ENCODE peak calls at places on chromosomes 4 and X, in four cellular contexts. U, N, M and I are unnamed samples.

GRCh38 chr4:7886250-7886973 is 53.2 kb downstream of the AFAP1 start:
- DNase-seq in U (no peak), N (no peak), M (no peak), I (no peak)

GRCh38 chrX:12583543-12583942 is 207.7 kb upstream of the PRPS2 start:
- DNase-seq in U (no peak), N (no peak), M (no peak), I (no peak)

GRCh38 chr4:4658051-4658450 is 116.2 kb upstream of the STX18 start:
- DNase-seq in U (no peak), N (no peak), M (no peak), I (no peak)

GRCh38 chr4:23232987-23233386 is 540.2 kb downstream of the GBA3 start:
- DNase-seq in U (no peak), N (no peak), M (no peak), I (no peak)

GRCh38 chr4:78356251-78356650 is 195.3 kb upstream of the ANXA3 start:
- DNase-seq in U (no peak), N (no peak), M (no peak), I (no peak)

GRCh38 chr4:162497564-162498167 is 333.9 kb upstream of the FSTL5 start:
- DNase-seq in U (no peak), N (no peak), M (peak; percentile 30), I (no peak)

GRCh38 chrX:108156082-108156481 is 64.5 kb downstream of the ATG4A start:
- DNase-seq in U (no peak), N (no peak), M (no peak), I (no peak)

GRCh38 chrX:15146515-15146914 is 123.4 kb downstream of the ASB9 start:
- DNase-seq in U (peak; percentile 56), N (no peak), M (no peak), I (peak; percentile 9)

GRCh38 chr4:137664416-137664815 is 132.1 kb upstream of the PCDH18 start:
- DNase-seq in U (no peak), N (no peak), M (no peak), I (no peak)

GRCh38 chr4:55819634-55820033 is at the start of gene EXOC1L:
- DNase-seq in U (peak; percentile 80), N (no peak), M (peak; percentile 7), I (peak; percentile 65)

GRCh38 chr4:118732591-118733330 is 47.6 kb downstream of the METTL14 start:
- DNase-seq in U (no peak), N (no peak), M (no peak), I (no peak)

GRCh38 chr4:34932591-34932990 is 1311.7 kb downstream of the ARAP2 start:
- DNase-seq in U (no peak), N (no peak), M (no peak), I (no peak)

GRCh38 chr4:13706130-13706529 is 78.6 kb upstream of the BOD1L1 start:
- DNase-seq in U (no peak), N (no peak), M (no peak), I (no peak)

GRCh38 chr4:116018831-116019230 is 905.4 kb upstream of the NDST4 start:
- DNase-seq in U (no peak), N (no peak), M (no peak), I (no peak)

GRCh38 chrX:39640866-39641265 is 456.9 kb downstream of the BCOR start:
- DNase-seq in U (no peak), N (no peak), M (no peak), I (no peak)

GRCh38 chr4:20044502-20044911 is 207.2 kb upstream of the SLIT2 start:
- DNase-seq in U (no peak), N (no peak), M (no peak), I (no peak)

DNA sequence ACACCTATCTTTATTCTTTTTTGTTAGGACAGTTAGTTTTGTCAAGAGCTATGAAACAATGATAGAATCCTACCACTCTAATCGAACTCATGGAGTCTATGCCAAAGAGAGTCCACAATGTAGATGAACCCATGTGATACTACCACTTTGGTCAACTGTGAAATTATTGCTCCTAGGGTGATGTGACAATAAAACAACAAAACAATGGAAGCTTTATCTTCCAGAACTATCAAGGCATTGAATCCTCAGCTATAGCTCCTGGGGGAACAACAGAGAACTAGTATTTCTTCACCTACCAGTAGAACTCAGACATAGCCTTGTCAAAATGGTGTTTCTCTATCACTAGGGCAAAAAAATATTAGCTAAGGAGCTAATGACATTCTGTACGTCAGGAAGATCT is 62.9 kb downstream of the SHROOM4 start:
- DNase-seq in U (no peak), N (no peak), M (no peak), I (no peak)
- TF ChIP-seq YY1 in U (no peak), N (no peak), M (no peak), I (no peak)

GRCh38 chr4:183384983-183385382 is 59.5 kb upstream of the CDKN2AIP start:
- DNase-seq in U (no peak), N (no peak), M (no peak), I (no peak)
- H3K9me3 ChIP-seq in U (no peaks in the 10 kb centered on the region), N (no peaks in the 10 kb centered on the region), M (peaks cover 10% of the 10 kb centered on the region), I (peaks cover 17% of the 10 kb centered on the region)

GRCh38 chr4:122576261-122577188 is 44.3 kb downstream of the IL21 start:
- DNase-seq in U (no peak), N (no peak), M (peak; percentile 46), I (peak; percentile 18)
- TF ChIP-seq SUZ12 in U (no peak), N (no peak), M (no peak), I (no peak)

GRCh38 chr4:185134176-185134869 is 8.7 kb upstream of the SLC25A4 start:
- DNase-seq in U (no peak), N (no peak), M (peak; percentile 42), I (no peak)

GRCh38 chr4:185127021-185127925 is 15.8 kb upstream of the SLC25A4 start:
- DNase-seq in U (peak; percentile 77), N (no peak), M (no peak), I (no peak)

GRCh38 chr4:185123479-185123878 is 19.6 kb upstream of the SLC25A4 start:
- DNase-seq in U (no peak), N (no peak), M (no peak), I (no peak)

GRCh38 chr4:185122681-185123345 is 20.3 kb upstream of the SLC25A4 start:
- DNase-seq in U (no peak), N (no peak), M (no peak), I (no peak)

GRCh38 chr4:185128272-185129119 is 14.6 kb upstream of the SLC25A4 start:
- DNase-seq in U (peak; percentile 73), N (no peak), M (no peak), I (no peak)
- TF ChIP-seq YY1 in U (no peak), N (no peak), M (no peak), I (no peak)

DNA sequence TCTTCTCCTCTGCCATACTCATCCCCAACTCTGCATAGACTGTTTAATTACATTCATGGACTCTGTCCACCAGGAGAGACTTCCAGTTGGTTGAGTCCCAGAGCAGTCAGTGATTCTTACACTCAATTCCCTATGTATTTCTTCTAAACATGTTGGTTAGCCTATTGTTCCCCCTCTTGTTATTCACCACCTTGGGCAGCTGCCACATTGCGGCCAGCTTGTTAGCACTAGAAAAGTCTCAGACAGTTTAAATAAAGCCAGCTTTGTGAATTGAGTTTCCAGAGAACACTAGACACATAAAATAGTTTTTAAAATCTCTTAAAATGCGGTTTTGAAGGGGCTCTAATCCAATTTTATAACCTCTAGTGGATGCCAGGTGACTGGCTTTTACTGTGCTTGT is 827.8 kb downstream of the FSTL5 start:
- DNase-seq in U (no peak), N (no peak), M (no peak), I (no peak)
- H3K9me3 ChIP-seq in U (no peaks in the 10 kb centered on the region), N (no peaks in the 10 kb centered on the region), M (no peaks in the 10 kb centered on the region), I (no peaks in the 10 kb centered on the region)

GRCh38 chr4:152099555-152099954 is 338.7 kb upstream of the GATB start:
- DNase-seq in U (peak; percentile 16), N (no peak), M (no peak), I (no peak)

GRCh38 chr4:152100378-152101201 is 339.8 kb upstream of the GATB start:
- DNase-seq in U (peak; percentile 30), N (no peak), M (no peak), I (no peak)

GRCh38 chr4:152097371-152097770 is 336.6 kb upstream of the GATB start:
- DNase-seq in U (no peak), N (no peak), M (no peak), I (no peak)

GRCh38 chr4:152098365-152099060 is 337.7 kb upstream of the GATB start:
- DNase-seq in U (no peak), N (no peak), M (no peak), I (no peak)

GRCh38 chr4:152099061-152099425 is 338.2 kb upstream of the GATB start:
- DNase-seq in U (no peak), N (no peak), M (no peak), I (no peak)
- TF ChIP-seq SUZ12 in U (no peak), N (no peak), M (no peak), I (no peak)

GRCh38 chr4:141684785-141685184 is 48.4 kb downstream of the IL15 start:
- DNase-seq in U (no peak), N (no peak), M (no peak), I (no peak)

GRCh38 chr4:141686146-141686775 is 49.9 kb downstream of the IL15 start:
- DNase-seq in U (no peak), N (no peak), M (no peak), I (no peak)

DNA sequence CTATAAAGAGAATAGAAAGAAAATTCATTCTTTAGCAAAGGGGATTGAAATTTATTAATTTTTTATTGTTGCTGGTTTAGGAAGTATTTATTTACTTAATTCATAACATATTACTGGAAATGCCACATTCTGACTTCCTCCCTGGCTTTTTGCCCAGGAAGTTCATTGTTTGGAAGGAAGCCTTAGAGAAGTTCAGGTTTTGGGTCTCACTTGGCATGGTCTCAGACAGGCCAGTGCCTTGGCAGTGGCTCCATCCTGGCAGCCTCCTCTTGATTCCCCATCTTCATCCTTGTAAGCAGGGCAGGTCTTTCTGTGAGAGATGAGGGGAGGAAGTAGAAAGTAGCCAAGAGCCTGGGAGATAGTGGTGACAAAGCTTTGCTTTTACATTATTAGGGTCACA is 50.5 kb downstream of the IL15 start:
- DNase-seq in U (no peak), N (no peak), M (no peak), I (no peak)
- TF ChIP-seq YY1 in U (no peak), N (no peak), M (no peak), I (no peak)

GRCh38 chr4:10762541-10762940 is 78.0 kb upstream of the CLNK start:
- DNase-seq in U (no peak), N (no peak), M (no peak), I (no peak)

GRCh38 chr4:10761903-10762302 is 77.3 kb upstream of the CLNK start:
- DNase-seq in U (no peak), N (no peak), M (no peak), I (no peak)

GRCh38 chr4:10765386-10765785 is 80.8 kb upstream of the CLNK start:
- DNase-seq in U (no peak), N (no peak), M (no peak), I (no peak)
- H3K9me3 ChIP-seq in U (no peaks in the 10 kb centered on the region), N (peaks cover 3% of the 10 kb centered on the region), M (no peaks in the 10 kb centered on the region), I (peaks cover 2% of the 10 kb centered on the region)